ENCODE peak calls at places on chromosomes 11 and 22, in eight cellular contexts. O, K, N, Y, V, H, P and R are unnamed samples.

GRCh38 chr11:122578168-122578825 is 77.2 kb upstream of the UBASH3B start:
- DNase-seq in O (no peak), K (no peak), N (no peak), Y (no peak), V (no peak), H (peak; percentile 25), P (no peak), R (peak; percentile 13)

GRCh38 chr11:12124306-12124705 is 13.9 kb downstream of the MICAL2 start:
- DNase-seq in O (no peak), K (no peak), N (no peak), Y (no peak), V (no peak), H (no peak), P (no peak), R (no peak)

GRCh38 chr11:96324912-96325311 is 18.1 kb downstream of the MAML2 start:
- DNase-seq in O (no peak), K (no peak), N (no peak), Y (no peak), V (no peak), H (peak; percentile 66), P (no peak), R (peak; percentile 77)

GRCh38 chr11:73321342-73322110 is 13.4 kb downstream of the ARHGEF17 start:
- DNase-seq in O (peak; percentile 55), K (no peak), N (peak; percentile 61), Y (no peak), V (no peak), H (no peak), P (peak; percentile 83), R (peak; percentile 54)

GRCh38 chr11:28146123-28146751 is 38.0 kb downstream of the METTL15 start:
- DNase-seq in O (no peak), K (no peak), N (no peak), Y (no peak), V (no peak), H (peak; percentile 79), P (no peak), R (peak; percentile 72)

GRCh38 chr11:19193916-19194315 is 7.9 kb downstream of the CSRP3 start:
- DNase-seq in O (no peak), K (no peak), N (no peak), Y (no peak), V (no peak), H (no peak), P (no peak), R (no peak)

GRCh38 chr11:71086687-71087258 is 165.6 kb downstream of the SHANK2 start:
- DNase-seq in O (no peak), K (no peak), N (peak; percentile 71), Y (no peak), V (no peak), H (peak; percentile 63), P (no peak), R (peak; percentile 6)

GRCh38 chr22:28015056-28015445 is 96.0 kb upstream of the PITPNB start:
- DNase-seq in O (no peak), K (no peak), N (no peak), Y (no peak), V (no peak), H (no peak), P (no peak), R (no peak)

GRCh38 chr11:46210133-46210636 is 67.3 kb upstream of the CREB3L1 start:
- DNase-seq in O (no peak), K (no peak), N (no peak), Y (no peak), V (no peak), H (peak; percentile 19), P (no peak), R (peak; percentile 43)

GRCh38 chr11:94117871-94118270 is 10.8 kb upstream of the PANX1 start:
- DNase-seq in O (no peak), K (no peak), N (no peak), Y (no peak), V (no peak), H (peak; percentile 60), P (no peak), R (no peak)

GRCh38 chr22:21051836-21052400 is 6.2 kb downstream of the LRRC74B start:
- DNase-seq in O (no peak), K (no peak), N (no peak), Y (no peak), V (no peak), H (no peak), P (no peak), R (no peak)

GRCh38 chr11:114251797-114252327 is 44.3 kb upstream of the NNMT start:
- DNase-seq in O (peak; percentile 46), K (no peak), N (no peak), Y (no peak), V (no peak), H (no peak), P (no peak), R (no peak)

GRCh38 chr11:74397531-74398243 is 546 bp downstream of the PGM2L1 start:
- DNase-seq in O (peak; percentile 24), K (peak; percentile 62), N (peak; percentile 36), Y (no peak), V (peak; percentile 46), H (peak; percentile 77), P (peak; percentile 88), R (peak; percentile 11)

GRCh38 chr11:128733440-128734115 is 39.7 kb downstream of the FLI1 start:
- DNase-seq in O (no peak), K (peak; percentile 46), N (no peak), Y (no peak), V (no peak), H (no peak), P (no peak), R (peak; percentile 65)

GRCh38 chr22:46180370-46181137 is 30.2 kb downstream of the PPARA start:
- DNase-seq in O (no peak), K (no peak), N (no peak), Y (no peak), V (no peak), H (no peak), P (no peak), R (no peak)

GRCh38 chr11:70710192-70710965 is 312.1 kb downstream of the CTTN start:
- DNase-seq in O (no peak), K (no peak), N (no peak), Y (no peak), V (no peak), H (no peak), P (no peak), R (no peak)

GRCh38 chr22:31263896-31264295 is 28.4 kb downstream of the PIK3IP1 start:
- DNase-seq in O (no peak), K (no peak), N (no peak), Y (no peak), V (no peak), H (no peak), P (no peak), R (no peak)

GRCh38 chr11:78465169-78465942 is 47.7 kb upstream of the GAB2 start:
- DNase-seq in O (no peak), K (peak; percentile 35), N (no peak), Y (no peak), V (no peak), H (no peak), P (peak; percentile 55), R (no peak)

GRCh38 chr11:3627291-3627690 is 14.5 kb downstream of the ART5 start:
- DNase-seq in O (no peak), K (no peak), N (no peak), Y (no peak), V (no peak), H (no peak), P (no peak), R (peak; percentile 68)

GRCh38 chr22:32731372-32731771 is 70.1 kb upstream of the TIMP3 start:
- DNase-seq in O (peak; percentile 31), K (no peak), N (no peak), Y (no peak), V (no peak), H (no peak), P (no peak), R (no peak)

GRCh38 chr11:8959546-8960166 is 4.6 kb downstream of the TMEM9B start:
- DNase-seq in O (no peak), K (peak; percentile 15), N (peak; percentile 71), Y (no peak), V (peak; percentile 30), H (peak; percentile 73), P (no peak), R (peak; percentile 73)

GRCh38 chr11:16979708-16980622 is 34.2 kb downstream of the PLEKHA7 start:
- DNase-seq in O (no peak), K (no peak), N (no peak), Y (no peak), V (no peak), H (no peak), P (no peak), R (no peak)

GRCh38 chr11:134659882-134660281 is 247.8 kb upstream of the B3GAT1 start:
- DNase-seq in O (no peak), K (no peak), N (no peak), Y (no peak), V (no peak), H (no peak), P (no peak), R (no peak)

GRCh38 chr11:48162197-48162886 is 54.3 kb upstream of the OR4B1 start:
- DNase-seq in O (no peak), K (no peak), N (no peak), Y (no peak), V (no peak), H (no peak), P (no peak), R (no peak)
- H3K36me3 ChIP-seq in O (peaks cover 4% of the 10 kb centered on the region), K (no peaks in the 10 kb centered on the region), N (peaks cover 18% of the 10 kb centered on the region), Y (peaks cover 73% of the 10 kb centered on the region), V (peaks cover 2% of the 10 kb centered on the region), H (peaks cover 15% of the 10 kb centered on the region), P (no peaks in the 10 kb centered on the region), R (peaks cover 40% of the 10 kb centered on the region)

DNA sequence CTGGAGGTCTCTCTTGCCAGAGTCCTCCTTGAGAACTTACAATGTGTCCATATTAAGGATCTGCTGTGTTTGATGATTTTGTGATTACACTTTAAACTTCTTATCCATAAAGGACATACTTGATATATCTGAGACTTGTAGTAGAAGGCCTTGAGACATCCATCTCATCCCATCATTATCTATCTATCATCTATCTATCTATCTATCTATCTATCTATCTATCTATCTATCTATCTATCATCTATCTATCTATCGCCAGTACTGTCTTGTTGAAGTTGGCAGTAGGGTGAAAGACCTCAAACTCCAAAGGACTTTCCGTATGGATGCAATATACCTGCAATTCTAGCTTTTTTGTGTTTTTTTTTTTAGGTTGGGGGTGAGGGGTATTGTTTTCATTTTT is 2.5 kb upstream of the EHF start:
- DNase-seq in O (no peak), K (no peak), N (no peak), Y (no peak), V (no peak), H (no peak), P (no peak), R (no peak)
- H3K4me3 ChIP-seq in O (no peak overlapping the region), K (no peak overlapping the region), N (no peak overlapping the region), Y (no peak overlapping the region), V (no peak overlapping the region), H (no peak overlapping the region), P (no peak overlapping the region), R (no peak overlapping the region)

DNA sequence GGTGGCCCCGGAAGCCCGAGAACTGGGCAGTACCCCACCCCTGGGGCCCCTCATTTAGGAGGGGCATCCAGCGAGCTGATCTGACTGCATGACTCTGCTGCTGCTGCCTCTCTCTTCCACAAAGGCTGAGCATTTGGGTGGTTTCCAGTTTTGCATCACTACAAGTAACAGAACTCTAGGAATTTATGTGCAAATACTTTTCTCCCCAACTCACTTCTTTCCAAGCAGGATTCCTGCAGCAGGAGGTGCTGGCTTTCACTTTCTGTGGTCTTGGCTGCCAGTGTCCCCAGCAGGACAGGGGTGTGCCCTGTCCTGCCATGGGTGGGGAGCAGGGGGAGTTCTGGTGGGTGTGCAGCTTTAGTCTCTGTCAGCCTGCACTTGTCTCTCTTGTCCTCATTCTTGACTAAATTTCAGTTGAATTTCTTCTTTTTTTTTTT is 21.2 kb downstream of the UPB1 start:
- DNase-seq in O (no peak), K (no peak), N (no peak), Y (no peak), V (no peak), H (peak; percentile 16), P (no peak), R (peak; percentile 84)
- TF ChIP-seq CTCF in O (no peak), K (no peak), N (peak; percentile 15), Y (no peak), V (no peak), H (no peak), P (no peak), R (peak; percentile 10)

GRCh38 chr11:77110836-77111235 is 8.2 kb downstream of the OMP start:
- DNase-seq in O (peak; percentile 7), K (no peak), N (no peak), Y (no peak), V (no peak), H (no peak), P (peak; percentile 39), R (no peak)
- H3K36me3 ChIP-seq in O (no peaks in the 10 kb centered on the region), K (no peaks in the 10 kb centered on the region), N (no peaks in the 10 kb centered on the region), Y (peaks cover 18% of the 10 kb centered on the region), V (no peaks in the 10 kb centered on the region), H (no peaks in the 10 kb centered on the region), P (no peaks in the 10 kb centered on the region), R (no peaks in the 10 kb centered on the region)